ENCODE peak calls at places on chromosomes 4 and X, in ten cellular contexts. U, Y, Q, O, H, X, N, L, M and C are unnamed samples.

GRCh38 chr4:174408841-174409552 is 113.3 kb downstream of the HPGD start:
- DNase-seq in U (no peak), Y (no peak), Q (no peak), O (no peak), H (no peak), X (no peak), N (no peak), L (no peak), M (no peak), C (no peak)

GRCh38 chrX:40471965-40472648 is 108.7 kb upstream of the ATP6AP2 start:
- DNase-seq in U (peak), Y (no peak), Q (peak), O (peak), H (peak), X (peak), N (no peak), L (peak), M (peak), C (peak)

GRCh38 chrX:75096331-75096730 is 59.8 kb downstream of the ABCB7 start:
- DNase-seq in U (no peak), Y (no peak), Q (no peak), O (no peak), H (no peak), X (no peak), N (no peak), L (no peak), M (no peak), C (no peak)

GRCh38 chr4:78222575-78223186 is 165.6 kb downstream of the FRAS1 start:
- DNase-seq in U (no peak), Y (no peak), Q (no peak), O (no peak), H (no peak), X (no peak), N (no peak), L (peak), M (no peak), C (no peak)

GRCh38 chr4:119081943-119082342 is 53.7 kb upstream of the MYOZ2 start:
- DNase-seq in U (no peak), Y (peak), Q (no peak), O (no peak), H (no peak), X (no peak), N (no peak), L (no peak), M (no peak), C (no peak)

GRCh38 chr4:98711526-98711925 is 53.1 kb upstream of the TSPAN5 start:
- DNase-seq in U (no peak), Y (no peak), Q (no peak), O (no peak), H (no peak), X (no peak), N (no peak), L (no peak), M (no peak), C (no peak)

GRCh38 chrX:123860983-123861382 is 1.1 kb downstream of the XIAP start:
- DNase-seq in U (peak), Y (no peak), Q (no peak), O (no peak), H (peak), X (no peak), N (no peak), L (no peak), M (no peak), C (no peak)

GRCh38 chr4:83629945-83630684 is 94.2 kb downstream of the GPAT3 start:
- DNase-seq in U (peak), Y (no peak), Q (peak), O (no peak), H (peak), X (no peak), N (no peak), L (no peak), M (no peak), C (peak)

GRCh38 chrX:31435592-31435991 is 363.8 kb upstream of the FTHL17 start:
- DNase-seq in U (peak), Y (no peak), Q (no peak), O (no peak), H (peak), X (no peak), N (no peak), L (peak), M (no peak), C (peak)

GRCh38 chrX:155864655-155865054 is 16.5 kb upstream of the VAMP7 start:
- DNase-seq in U (no peak), Y (no peak), Q (no peak), O (no peak), H (peak), X (peak), N (no peak), L (peak), M (no peak), C (no peak)

GRCh38 chr4:20362148-20362547 is 110.4 kb downstream of the SLIT2 start:
- DNase-seq in U (no peak), Y (no peak), Q (no peak), O (no peak), H (no peak), X (no peak), N (no peak), L (no peak), M (no peak), C (no peak)

GRCh38 chr4:41146716-41147506 is 67.4 kb downstream of the APBB2 start:
- DNase-seq in U (peak), Y (peak), Q (peak), O (no peak), H (peak), X (no peak), N (no peak), L (no peak), M (no peak), C (no peak)

GRCh38 chr4:11487876-11488545 is 59.3 kb upstream of the HS3ST1 start:
- DNase-seq in U (no peak), Y (no peak), Q (no peak), O (no peak), H (no peak), X (no peak), N (no peak), L (no peak), M (no peak), C (no peak)

GRCh38 chr4:153603258-153603657 is 80.8 kb upstream of the TLR2 start:
- DNase-seq in U (no peak), Y (no peak), Q (no peak), O (no peak), H (no peak), X (no peak), N (no peak), L (no peak), M (no peak), C (no peak)

GRCh38 chr4:8919651-8920288 is 48.1 kb upstream of the HMX1 start:
- DNase-seq in U (no peak), Y (no peak), Q (peak), O (no peak), H (no peak), X (no peak), N (no peak), L (no peak), M (no peak), C (peak)

GRCh38 chr4:13966241-13967195 is 339.0 kb upstream of the BOD1L1 start:
- DNase-seq in U (peak), Y (no peak), Q (no peak), O (peak), H (peak), X (no peak), N (no peak), L (peak), M (no peak), C (no peak)

GRCh38 chr4:40484346-40484745 is 145.3 kb downstream of the RBM47 start:
- DNase-seq in U (no peak), Y (no peak), Q (no peak), O (no peak), H (no peak), X (no peak), N (no peak), L (no peak), M (no peak), C (no peak)

GRCh38 chr4:6720202-6720699 is 4.3 kb downstream of the BLOC1S4 start:
- DNase-seq in U (peak), Y (peak), Q (peak), O (no peak), H (peak), X (peak), N (peak), L (peak), M (peak), C (peak)

GRCh38 chr4:184102488-184102887 is 115.2 kb downstream of the ENPP6 start:
- DNase-seq in U (no peak), Y (no peak), Q (no peak), O (no peak), H (no peak), X (no peak), N (no peak), L (peak), M (no peak), C (no peak)

GRCh38 chrX:8919801-8920200 is 114.1 kb downstream of the FAM9B start:
- DNase-seq in U (no peak), Y (no peak), Q (no peak), O (no peak), H (no peak), X (no peak), N (no peak), L (no peak), M (no peak), C (no peak)

GRCh38 chrX:110142096-110142495 is 139.2 kb downstream of the TMEM164 start:
- DNase-seq in U (no peak), Y (no peak), Q (no peak), O (no peak), H (peak), X (no peak), N (no peak), L (no peak), M (no peak), C (no peak)

GRCh38 chrX:24380273-24381036 is 20.0 kb downstream of the SUPT20HL1 start:
- DNase-seq in U (no peak), Y (no peak), Q (no peak), O (no peak), H (no peak), X (no peak), N (no peak), L (no peak), M (no peak), C (no peak)

GRCh38 chr4:5366421-5366820 is 315.1 kb downstream of the STK32B start:
- DNase-seq in U (peak), Y (no peak), Q (no peak), O (peak), H (peak), X (no peak), N (no peak), L (no peak), M (no peak), C (no peak)

GRCh38 chrX:30577362-30577961 is at the start of gene TASL:
- DNase-seq in U (no peak), Y (no peak), Q (no peak), O (no peak), H (no peak), X (no peak), N (no peak), L (no peak), M (peak), C (no peak)

GRCh38 chr4:57501715-57502114 is 391.5 kb upstream of the IGFBP7 start:
- DNase-seq in U (peak), Y (no peak), Q (no peak), O (no peak), H (peak), X (no peak), N (no peak), L (peak), M (no peak), C (no peak)

GRCh38 chrX:5733483-5733882 is 495.2 kb downstream of the NLGN4X start:
- DNase-seq in U (no peak), Y (no peak), Q (no peak), O (no peak), H (no peak), X (no peak), N (no peak), L (no peak), M (no peak), C (no peak)

GRCh38 chrX:18151661-18152060 is 69.0 kb downstream of the BEND2 start:
- DNase-seq in U (no peak), Y (no peak), Q (no peak), O (no peak), H (no peak), X (no peak), N (no peak), L (no peak), M (no peak), C (no peak)

GRCh38 chr4:168618577-168619265 is 121.9 kb downstream of the PALLD start:
- DNase-seq in U (peak), Y (no peak), Q (no peak), O (no peak), H (peak), X (no peak), N (no peak), L (no peak), M (no peak), C (no peak)

GRCh38 chrX:142428916-142429315 is 223.8 kb upstream of the MAGEC2 start:
- DNase-seq in U (no peak), Y (no peak), Q (no peak), O (no peak), H (no peak), X (no peak), N (no peak), L (no peak), M (no peak), C (no peak)

GRCh38 chr4:184596617-184597185 is 52.5 kb downstream of the CASP3 start:
- DNase-seq in U (no peak), Y (no peak), Q (peak), O (no peak), H (no peak), X (peak), N (no peak), L (peak), M (no peak), C (peak)

GRCh38 chr4:8255698-8256441 is 13.7 kb upstream of the HTRA3 start:
- DNase-seq in U (peak), Y (peak), Q (no peak), O (no peak), H (peak), X (no peak), N (no peak), L (peak), M (no peak), C (no peak)

GRCh38 chrX:84501798-84502628 is at the start of gene HDX:
- DNase-seq in U (peak), Y (peak), Q (peak), O (peak), H (peak), X (peak), N (no peak), L (peak), M (peak), C (peak)

GRCh38 chrX:75230296-75230695 is 43.6 kb upstream of the UPRT start:
- DNase-seq in U (no peak), Y (no peak), Q (no peak), O (no peak), H (peak), X (no peak), N (no peak), L (no peak), M (no peak), C (no peak)

GRCh38 chr4:118417325-118417724 is 64.5 kb upstream of the PRSS12 start:
- DNase-seq in U (no peak), Y (no peak), Q (no peak), O (peak), H (peak), X (no peak), N (no peak), L (no peak), M (no peak), C (no peak)

GRCh38 chrX:132671229-132671641 is 182.4 kb upstream of the MBNL3 start:
- DNase-seq in U (peak), Y (no peak), Q (no peak), O (no peak), H (peak), X (no peak), N (no peak), L (peak), M (no peak), C (no peak)

GRCh38 chrX:152819732-152820131 is 10.8 kb downstream of the CETN2 start:
- DNase-seq in U (peak), Y (no peak), Q (no peak), O (no peak), H (peak), X (no peak), N (no peak), L (no peak), M (no peak), C (no peak)

GRCh38 chr4:140157341-140157740 is 3.4 kb upstream of the MAML3 start:
- DNase-seq in U (no peak), Y (no peak), Q (no peak), O (no peak), H (no peak), X (no peak), N (no peak), L (no peak), M (no peak), C (no peak)

GRCh38 chrX:48058621-48059295 is 12.7 kb downstream of the ZNF630 start:
- DNase-seq in U (no peak), Y (no peak), Q (no peak), O (no peak), H (no peak), X (no peak), N (no peak), L (no peak), M (no peak), C (no peak)

GRCh38 chr4:4995103-4995761 is 24.0 kb downstream of the CYTL1 start:
- DNase-seq in U (peak), Y (peak), Q (peak), O (no peak), H (peak), X (peak), N (no peak), L (peak), M (no peak), C (peak)

DNA sequence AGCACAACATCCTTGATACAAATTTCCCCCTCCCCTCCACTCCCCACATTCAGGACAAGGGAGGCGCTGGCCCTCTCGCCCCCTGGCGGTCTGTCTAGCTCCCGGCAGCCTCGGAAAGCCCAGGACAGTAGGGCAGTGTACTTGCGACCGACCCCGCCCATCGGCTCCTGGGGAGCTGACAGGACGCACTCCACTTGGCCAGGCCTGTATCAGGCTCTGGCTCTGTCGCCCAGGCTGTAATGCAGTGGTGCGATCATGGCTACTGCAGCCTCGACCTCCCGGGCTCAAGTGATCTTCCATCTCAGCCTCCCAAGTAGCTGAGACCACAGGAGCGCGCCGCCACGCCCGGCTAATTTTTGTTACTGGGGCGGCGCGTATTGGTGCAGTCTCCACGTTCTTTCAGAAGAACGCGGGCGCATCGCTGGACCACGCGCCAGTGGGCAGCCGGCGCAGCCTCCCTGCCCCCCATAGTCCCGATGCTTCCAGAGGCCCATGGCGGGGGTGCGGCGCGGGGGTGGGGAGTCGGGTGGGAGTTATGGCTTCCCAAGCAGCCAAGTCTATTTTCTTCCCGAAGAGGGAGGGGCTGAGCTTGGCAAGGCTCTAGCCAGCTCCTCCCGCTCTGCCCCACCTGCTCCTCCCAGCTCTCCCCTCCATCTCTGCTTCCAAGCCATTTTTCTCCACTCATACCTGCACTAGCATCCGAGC is 7.8 kb upstream of the AKAP14 start:
- DNase-seq in U (peak), Y (peak), Q (peak), O (no peak), H (peak), X (peak), N (peak), L (peak), M (peak), C (peak)
- H3K4me3 ChIP-seq in U (peak), Y (peak), Q (peak), O (no peak), H (peak), X (no peak), N (peak), L (no peak), M (no peak), C (peak)

GRCh38 chrX:107571296-107571998 is 56.9 kb upstream of the PRPS1 start:
- DNase-seq in U (peak), Y (no peak), Q (peak), O (peak), H (peak), X (peak), N (no peak), L (no peak), M (no peak), C (no peak)
- H3K4me3 ChIP-seq in U (no peak), Y (no peak), Q (no peak), O (no peak), H (no peak), X (no peak), N (no peak), L (no peak), M (no peak), C (no peak)

DNA sequence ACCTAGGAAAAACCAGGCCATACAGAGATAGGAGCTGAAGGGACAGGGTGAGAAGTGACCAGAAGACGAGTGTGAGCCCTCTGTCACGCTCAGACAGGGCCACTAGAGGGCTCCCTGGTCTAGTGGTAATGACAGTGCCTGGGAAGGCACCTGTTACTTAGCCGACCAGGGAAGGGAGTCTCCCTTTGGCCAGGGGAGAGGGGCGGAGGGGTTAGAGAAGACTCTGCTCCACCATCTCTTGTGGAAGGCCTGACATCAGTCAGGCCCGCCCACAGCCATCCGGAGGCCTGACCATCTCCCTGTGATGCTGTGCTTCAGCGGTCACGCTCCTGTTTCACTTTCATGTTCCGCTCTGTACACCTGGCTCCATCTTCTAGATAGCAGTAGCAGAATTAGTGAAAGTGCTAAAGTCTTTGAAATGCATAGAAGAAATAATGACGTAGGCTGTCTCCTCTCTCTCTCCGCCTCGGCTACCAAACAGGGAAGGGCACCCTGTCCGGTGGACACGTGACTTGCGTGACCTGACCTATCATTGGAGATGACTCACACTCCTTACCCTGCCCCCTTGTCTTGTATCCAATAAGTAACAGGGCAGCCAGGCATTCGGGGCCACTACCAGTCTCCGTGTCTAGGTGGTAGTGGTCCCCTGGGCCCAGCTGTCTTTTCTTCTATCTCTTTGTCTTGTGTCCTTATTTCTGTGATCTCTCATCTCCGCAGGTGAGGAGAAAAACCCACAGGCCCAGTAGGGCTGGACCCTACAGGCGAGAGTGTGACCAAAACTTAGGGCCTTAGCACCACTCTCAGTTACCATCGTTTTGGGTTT is 26.7 kb downstream of the HTT-AS start:
- DNase-seq in U (peak), Y (peak), Q (peak), O (no peak), H (peak), X (peak), N (peak), L (peak), M (peak), C (peak)
- H3K4me3 ChIP-seq in U (no peak), Y (no peak), Q (peak), O (no peak), H (no peak), X (peak), N (peak), L (no peak), M (peak), C (no peak)

DNA sequence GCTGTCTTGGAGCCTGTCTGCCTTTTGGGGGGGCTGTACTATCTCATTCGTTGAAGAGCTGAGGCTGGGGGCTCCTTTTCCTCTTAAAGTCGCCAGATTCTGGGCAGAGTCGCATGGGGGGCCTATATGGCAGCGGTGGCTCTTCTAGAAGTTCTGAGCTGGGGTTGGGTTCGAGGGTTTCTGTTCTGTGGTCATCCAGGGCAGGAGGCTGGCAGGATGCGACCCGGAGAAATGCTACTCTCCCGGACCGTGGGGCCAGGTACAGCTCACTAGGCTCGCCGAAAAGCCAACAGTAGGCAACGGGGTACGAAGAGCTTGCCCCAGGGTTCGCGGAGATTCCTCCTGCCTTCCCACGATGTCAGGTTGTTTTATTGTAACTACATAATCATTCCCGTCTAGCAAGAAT is 1.9 kb upstream of the CITED1 start:
- DNase-seq in U (no peak), Y (no peak), Q (no peak), O (no peak), H (peak), X (no peak), N (no peak), L (peak), M (no peak), C (no peak)
- H3K4me3 ChIP-seq in U (no peak), Y (peak), Q (peak), O (no peak), H (no peak), X (peak), N (peak), L (no peak), M (no peak), C (no peak)